ENCODE peak calls at places on chromosomes 5 and 9, in nine cellular contexts. One of them, this sample, is unnamed.

GRCh38 chr9:130940693-130941576 is 1.9 kb upstream of the FIBCD1 start:
- DNase-seq in neural crest cell: peak
- DNase-seq in stimulated activated CD8-positive, alpha-beta memory T cell treated with anti-CD3 and anti-CD28 coated beads, Interleukin-2, amount 100 ng/mL, for 1 hour: peak
- DNase-seq in activated effector memory CD4-positive, alpha-beta T cell treated with anti-CD3 and anti-CD28 coated beads, Interleukin-2, amount 50 U/mL, for 16 hours: peak
- DNase-seq in NCI-H1417: peak
- DNase-seq in ureter: peak
- DNase-seq in adrenal gland: peak
- DNase-seq in posterior vena cava: peak
- DNase-seq in A172: peak
- DNase-seq in this sample: peak

GRCh38 chr5:147628054-147628895 is 118.4 kb upstream of the DPYSL3 start:
- DNase-seq in neural crest cell: peak
- DNase-seq in stimulated activated CD8-positive, alpha-beta memory T cell treated with anti-CD3 and anti-CD28 coated beads, Interleukin-2, amount 100 ng/mL, for 1 hour: peak
- DNase-seq in activated effector memory CD4-positive, alpha-beta T cell treated with anti-CD3 and anti-CD28 coated beads, Interleukin-2, amount 50 U/mL, for 16 hours: peak
- DNase-seq in NCI-H1417: peak
- DNase-seq in ureter: peak
- DNase-seq in adrenal gland: peak
- DNase-seq in posterior vena cava: no peak
- DNase-seq in A172: peak
- DNase-seq in this sample: peak

GRCh38 chr9:19184144-19184917 is 46.2 kb upstream of the DENND4C start:
- DNase-seq in neural crest cell: no peak
- DNase-seq in stimulated activated CD8-positive, alpha-beta memory T cell treated with anti-CD3 and anti-CD28 coated beads, Interleukin-2, amount 100 ng/mL, for 1 hour: peak
- DNase-seq in activated effector memory CD4-positive, alpha-beta T cell treated with anti-CD3 and anti-CD28 coated beads, Interleukin-2, amount 50 U/mL, for 16 hours: peak
- DNase-seq in NCI-H1417: no peak
- DNase-seq in ureter: peak
- DNase-seq in adrenal gland: peak
- DNase-seq in posterior vena cava: peak
- DNase-seq in A172: peak
- DNase-seq in this sample: peak

GRCh38 chr9:137311171-137311970 is 9.3 kb upstream of the NRARP start:
- DNase-seq in neural crest cell: no peak
- DNase-seq in stimulated activated CD8-positive, alpha-beta memory T cell treated with anti-CD3 and anti-CD28 coated beads, Interleukin-2, amount 100 ng/mL, for 1 hour: no peak
- DNase-seq in activated effector memory CD4-positive, alpha-beta T cell treated with anti-CD3 and anti-CD28 coated beads, Interleukin-2, amount 50 U/mL, for 16 hours: peak
- DNase-seq in NCI-H1417: peak
- DNase-seq in ureter: peak
- DNase-seq in adrenal gland: peak
- DNase-seq in posterior vena cava: peak
- DNase-seq in A172: peak
- DNase-seq in this sample: peak

GRCh38 chr5:50770441-50770840 is 104.0 kb downstream of the PARP8 start:
- DNase-seq in neural crest cell: no peak
- DNase-seq in stimulated activated CD8-positive, alpha-beta memory T cell treated with anti-CD3 and anti-CD28 coated beads, Interleukin-2, amount 100 ng/mL, for 1 hour: no peak
- DNase-seq in activated effector memory CD4-positive, alpha-beta T cell treated with anti-CD3 and anti-CD28 coated beads, Interleukin-2, amount 50 U/mL, for 16 hours: no peak
- DNase-seq in NCI-H1417: no peak
- DNase-seq in ureter: no peak
- DNase-seq in adrenal gland: no peak
- DNase-seq in posterior vena cava: no peak
- DNase-seq in A172: no peak
- DNase-seq in this sample: no peak

GRCh38 chr9:97475079-97475478 is 26.4 kb upstream of the TMOD1 start:
- DNase-seq in neural crest cell: no peak
- DNase-seq in stimulated activated CD8-positive, alpha-beta memory T cell treated with anti-CD3 and anti-CD28 coated beads, Interleukin-2, amount 100 ng/mL, for 1 hour: no peak
- DNase-seq in activated effector memory CD4-positive, alpha-beta T cell treated with anti-CD3 and anti-CD28 coated beads, Interleukin-2, amount 50 U/mL, for 16 hours: no peak
- DNase-seq in NCI-H1417: no peak
- DNase-seq in ureter: no peak
- DNase-seq in adrenal gland: no peak
- DNase-seq in posterior vena cava: no peak
- DNase-seq in A172: peak
- DNase-seq in this sample: peak

GRCh38 chr5:150604894-150605440 is 35.5 kb upstream of the SYNPO start:
- DNase-seq in neural crest cell: no peak
- DNase-seq in stimulated activated CD8-positive, alpha-beta memory T cell treated with anti-CD3 and anti-CD28 coated beads, Interleukin-2, amount 100 ng/mL, for 1 hour: no peak
- DNase-seq in activated effector memory CD4-positive, alpha-beta T cell treated with anti-CD3 and anti-CD28 coated beads, Interleukin-2, amount 50 U/mL, for 16 hours: no peak
- DNase-seq in NCI-H1417: no peak
- DNase-seq in ureter: no peak
- DNase-seq in adrenal gland: no peak
- DNase-seq in posterior vena cava: peak
- DNase-seq in A172: no peak
- DNase-seq in this sample: no peak

GRCh38 chr5:84425365-84425764 is 40.7 kb upstream of the EDIL3 start:
- DNase-seq in neural crest cell: no peak
- DNase-seq in stimulated activated CD8-positive, alpha-beta memory T cell treated with anti-CD3 and anti-CD28 coated beads, Interleukin-2, amount 100 ng/mL, for 1 hour: no peak
- DNase-seq in activated effector memory CD4-positive, alpha-beta T cell treated with anti-CD3 and anti-CD28 coated beads, Interleukin-2, amount 50 U/mL, for 16 hours: no peak
- DNase-seq in NCI-H1417: no peak
- DNase-seq in ureter: no peak
- DNase-seq in adrenal gland: no peak
- DNase-seq in posterior vena cava: no peak
- DNase-seq in A172: no peak
- DNase-seq in this sample: no peak

GRCh38 chr9:114380988-114381387 is 6.8 kb downstream of the AKNA start:
- DNase-seq in neural crest cell: no peak
- DNase-seq in stimulated activated CD8-positive, alpha-beta memory T cell treated with anti-CD3 and anti-CD28 coated beads, Interleukin-2, amount 100 ng/mL, for 1 hour: no peak
- DNase-seq in activated effector memory CD4-positive, alpha-beta T cell treated with anti-CD3 and anti-CD28 coated beads, Interleukin-2, amount 50 U/mL, for 16 hours: no peak
- DNase-seq in NCI-H1417: no peak
- DNase-seq in ureter: no peak
- DNase-seq in adrenal gland: no peak
- DNase-seq in posterior vena cava: no peak
- DNase-seq in A172: no peak
- DNase-seq in this sample: no peak

GRCh38 chr9:131545003-131545785 is at the start of gene PRRT1B:
- DNase-seq in neural crest cell: no peak
- DNase-seq in stimulated activated CD8-positive, alpha-beta memory T cell treated with anti-CD3 and anti-CD28 coated beads, Interleukin-2, amount 100 ng/mL, for 1 hour: no peak
- DNase-seq in activated effector memory CD4-positive, alpha-beta T cell treated with anti-CD3 and anti-CD28 coated beads, Interleukin-2, amount 50 U/mL, for 16 hours: no peak
- DNase-seq in NCI-H1417: no peak
- DNase-seq in ureter: peak
- DNase-seq in adrenal gland: no peak
- DNase-seq in posterior vena cava: peak
- DNase-seq in A172: no peak
- DNase-seq in this sample: peak

GRCh38 chr9:133532937-133533668 is 1.4 kb upstream of the ADAMTSL2 start:
- DNase-seq in neural crest cell: peak
- DNase-seq in stimulated activated CD8-positive, alpha-beta memory T cell treated with anti-CD3 and anti-CD28 coated beads, Interleukin-2, amount 100 ng/mL, for 1 hour: peak
- DNase-seq in activated effector memory CD4-positive, alpha-beta T cell treated with anti-CD3 and anti-CD28 coated beads, Interleukin-2, amount 50 U/mL, for 16 hours: peak
- DNase-seq in NCI-H1417: peak
- DNase-seq in ureter: peak
- DNase-seq in adrenal gland: peak
- DNase-seq in posterior vena cava: peak
- DNase-seq in A172: peak
- DNase-seq in this sample: peak

GRCh38 chr9:128724744-128725211 is 851 bp upstream of the ZDHHC12 start:
- DNase-seq in neural crest cell: no peak
- DNase-seq in stimulated activated CD8-positive, alpha-beta memory T cell treated with anti-CD3 and anti-CD28 coated beads, Interleukin-2, amount 100 ng/mL, for 1 hour: no peak
- DNase-seq in activated effector memory CD4-positive, alpha-beta T cell treated with anti-CD3 and anti-CD28 coated beads, Interleukin-2, amount 50 U/mL, for 16 hours: peak
- DNase-seq in NCI-H1417: peak
- DNase-seq in ureter: peak
- DNase-seq in adrenal gland: peak
- DNase-seq in posterior vena cava: peak
- DNase-seq in A172: peak
- DNase-seq in this sample: peak

GRCh38 chr5:91151947-91152346 is 231.2 kb downstream of the ARRDC3 start:
- DNase-seq in neural crest cell: no peak
- DNase-seq in stimulated activated CD8-positive, alpha-beta memory T cell treated with anti-CD3 and anti-CD28 coated beads, Interleukin-2, amount 100 ng/mL, for 1 hour: no peak
- DNase-seq in activated effector memory CD4-positive, alpha-beta T cell treated with anti-CD3 and anti-CD28 coated beads, Interleukin-2, amount 50 U/mL, for 16 hours: no peak
- DNase-seq in NCI-H1417: no peak
- DNase-seq in ureter: peak
- DNase-seq in adrenal gland: peak
- DNase-seq in posterior vena cava: no peak
- DNase-seq in A172: peak
- DNase-seq in this sample: peak

GRCh38 chr9:114316605-114317230 is 6.2 kb upstream of the ORM1 start:
- DNase-seq in neural crest cell: no peak
- DNase-seq in stimulated activated CD8-positive, alpha-beta memory T cell treated with anti-CD3 and anti-CD28 coated beads, Interleukin-2, amount 100 ng/mL, for 1 hour: no peak
- DNase-seq in activated effector memory CD4-positive, alpha-beta T cell treated with anti-CD3 and anti-CD28 coated beads, Interleukin-2, amount 50 U/mL, for 16 hours: peak
- DNase-seq in NCI-H1417: no peak
- DNase-seq in ureter: peak
- DNase-seq in adrenal gland: no peak
- DNase-seq in posterior vena cava: peak
- DNase-seq in A172: no peak
- DNase-seq in this sample: peak

GRCh38 chr5:34919077-34919476 is 3.6 kb downstream of the BRIX1 start:
- DNase-seq in neural crest cell: no peak
- DNase-seq in stimulated activated CD8-positive, alpha-beta memory T cell treated with anti-CD3 and anti-CD28 coated beads, Interleukin-2, amount 100 ng/mL, for 1 hour: no peak
- DNase-seq in activated effector memory CD4-positive, alpha-beta T cell treated with anti-CD3 and anti-CD28 coated beads, Interleukin-2, amount 50 U/mL, for 16 hours: no peak
- DNase-seq in NCI-H1417: no peak
- DNase-seq in ureter: no peak
- DNase-seq in adrenal gland: no peak
- DNase-seq in posterior vena cava: no peak
- DNase-seq in A172: no peak
- DNase-seq in this sample: no peak

GRCh38 chr9:114653556-114654159 is 3.9 kb downstream of the TEX53 start:
- DNase-seq in neural crest cell: peak
- DNase-seq in stimulated activated CD8-positive, alpha-beta memory T cell treated with anti-CD3 and anti-CD28 coated beads, Interleukin-2, amount 100 ng/mL, for 1 hour: peak
- DNase-seq in activated effector memory CD4-positive, alpha-beta T cell treated with anti-CD3 and anti-CD28 coated beads, Interleukin-2, amount 50 U/mL, for 16 hours: peak
- DNase-seq in NCI-H1417: peak
- DNase-seq in ureter: peak
- DNase-seq in adrenal gland: peak
- DNase-seq in posterior vena cava: no peak
- DNase-seq in A172: peak
- DNase-seq in this sample: peak

GRCh38 chr5:159735749-159736660 is 180.3 kb upstream of the ADRA1B start:
- DNase-seq in neural crest cell: no peak
- DNase-seq in stimulated activated CD8-positive, alpha-beta memory T cell treated with anti-CD3 and anti-CD28 coated beads, Interleukin-2, amount 100 ng/mL, for 1 hour: no peak
- DNase-seq in activated effector memory CD4-positive, alpha-beta T cell treated with anti-CD3 and anti-CD28 coated beads, Interleukin-2, amount 50 U/mL, for 16 hours: no peak
- DNase-seq in NCI-H1417: no peak
- DNase-seq in ureter: no peak
- DNase-seq in adrenal gland: no peak
- DNase-seq in posterior vena cava: no peak
- DNase-seq in A172: no peak
- DNase-seq in this sample: peak

GRCh38 chr9:76373173-76373771 is 21.0 kb downstream of the RFK start:
- DNase-seq in neural crest cell: no peak
- DNase-seq in stimulated activated CD8-positive, alpha-beta memory T cell treated with anti-CD3 and anti-CD28 coated beads, Interleukin-2, amount 100 ng/mL, for 1 hour: no peak
- DNase-seq in activated effector memory CD4-positive, alpha-beta T cell treated with anti-CD3 and anti-CD28 coated beads, Interleukin-2, amount 50 U/mL, for 16 hours: no peak
- DNase-seq in NCI-H1417: no peak
- DNase-seq in ureter: peak
- DNase-seq in adrenal gland: peak
- DNase-seq in posterior vena cava: no peak
- DNase-seq in A172: no peak
- DNase-seq in this sample: peak

GRCh38 chr9:12289711-12290110 is 403.5 kb upstream of the TYRP1 start:
- DNase-seq in neural crest cell: no peak
- DNase-seq in stimulated activated CD8-positive, alpha-beta memory T cell treated with anti-CD3 and anti-CD28 coated beads, Interleukin-2, amount 100 ng/mL, for 1 hour: no peak
- DNase-seq in activated effector memory CD4-positive, alpha-beta T cell treated with anti-CD3 and anti-CD28 coated beads, Interleukin-2, amount 50 U/mL, for 16 hours: no peak
- DNase-seq in NCI-H1417: no peak
- DNase-seq in ureter: no peak
- DNase-seq in adrenal gland: no peak
- DNase-seq in posterior vena cava: no peak
- DNase-seq in A172: no peak
- DNase-seq in this sample: no peak